ENCODE peak calls at places on chromosomes 5 and 9, in four cellular contexts. X is astrocyte of the cerebellum, E is cardiac muscle cell, A is psoas muscle. M is an unnamed sample.

GRCh38 chr5:13307480-13307879 is 637.0 kb downstream of the DNAH5 start:
- DNase-seq in X (no peak), A (no peak), E (no peak), M (no peak)

GRCh38 chr5:431001-431710 is 11.8 kb upstream of the EXOC3 start:
- DNase-seq in X (no peak), E (peak), A (no peak), M (peak)

GRCh38 chr9:2780326-2780725 is 63.0 kb downstream of the KCNV2 start:
- DNase-seq in A (no peak), E (no peak), X (no peak), M (no peak)

GRCh38 chr9:129081388-129081889 is 528 bp downstream of the DOLPP1 start:
- DNase-seq in E (no peak), X (no peak), A (no peak), M (no peak)

GRCh38 chr5:73485715-73486114 is 12.5 kb upstream of the BTF3 start:
- DNase-seq in E (no peak), X (no peak), A (no peak), M (no peak)

GRCh38 chr5:62901001-62901400 is 322.4 kb downstream of the LRRC70 start:
- DNase-seq in E (no peak), A (no peak), X (no peak), M (no peak)

GRCh38 chr9:97570899-97571298 is 62.3 kb downstream of the TSTD2 start:
- DNase-seq in A (peak), E (no peak), X (no peak), M (no peak)

GRCh38 chr9:37968228-37968672 is 64.3 kb upstream of the SLC25A51 start:
- DNase-seq in A (peak), E (no peak), X (no peak), M (no peak)

GRCh38 chr9:110440161-110440560 is 102.5 kb upstream of the TXNDC8 start:
- DNase-seq in A (no peak), E (no peak), X (peak), M (no peak)

GRCh38 chr5:9198399-9198798 is 347.5 kb downstream of the SEMA5A start:
- DNase-seq in A (no peak), E (peak), X (no peak), M (no peak)

GRCh38 chr5:88671808-88672499 is 211.0 kb downstream of the MEF2C start:
- DNase-seq in E (no peak), X (no peak), A (no peak), M (no peak)

GRCh38 chr9:114626415-114627029 is 15.4 kb downstream of the TMEM268 start:
- DNase-seq in X (no peak), A (no peak), E (no peak), M (no peak)

GRCh38 chr5:96819806-96820205 is 12.1 kb upstream of the ERAP1 start:
- DNase-seq in E (no peak), A (no peak), X (no peak), M (no peak)

GRCh38 chr9:119289740-119290139 is 79.5 kb downstream of the BRINP1 start:
- DNase-seq in A (no peak), E (peak), X (peak), M (no peak)

GRCh38 chr9:131758972-131759647 is 19.2 kb upstream of the RAPGEF1 start:
- DNase-seq in E (no peak), A (no peak), X (no peak), M (no peak)

GRCh38 chr9:127178646-127179632 is 56.5 kb upstream of the ANGPTL2 start:
- DNase-seq in E (no peak), X (no peak), A (no peak), M (no peak)

DNA sequence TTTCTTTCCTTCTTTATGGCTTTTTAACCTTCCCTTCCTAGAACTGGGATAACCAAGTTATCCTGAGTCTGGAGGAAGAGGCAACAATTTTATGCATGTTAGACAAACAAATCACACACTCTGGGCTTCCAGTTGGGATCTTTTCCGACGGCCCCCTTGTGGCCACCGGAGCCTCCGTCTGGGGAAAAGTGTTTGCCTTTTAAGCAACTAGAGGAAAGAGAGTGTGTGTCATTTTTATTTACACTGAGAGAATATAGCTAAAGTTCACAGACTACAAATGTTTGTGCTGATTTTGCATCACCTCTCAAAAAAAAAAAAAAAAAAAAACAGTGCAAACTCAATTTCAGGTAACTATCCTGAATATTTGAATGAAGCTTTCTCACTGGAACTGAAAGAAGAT is 126.2 kb downstream of the SEMA6A start:
- DNase-seq in X (no peak), E (no peak), A (no peak), M (no peak)
- TF ChIP-seq CTCF in X (no peak), E (no peak), A (no peak), M (no peak)

GRCh38 chr5:32400394-32400793 is 44.1 kb downstream of the ZFR start:
- DNase-seq in A (no peak), X (no peak), E (no peak), M (no peak)
- TF ChIP-seq CTCF in A (no peak), X (no peak), E (no peak), M (no peak)

GRCh38 chr9:87137718-87138117 is 190.4 kb upstream of the GAS1 start:
- DNase-seq in A (no peak), X (no peak), E (peak), M (no peak)

GRCh38 chr9:87140142-87140541 is 192.8 kb upstream of the GAS1 start:
- DNase-seq in X (no peak), E (no peak), A (no peak), M (no peak)

GRCh38 chr9:87141124-87141523 is 193.8 kb upstream of the GAS1 start:
- DNase-seq in A (no peak), X (no peak), E (no peak), M (no peak)

GRCh38 chr9:87140605-87141109 is 193.4 kb upstream of the GAS1 start:
- DNase-seq in A (peak), X (no peak), E (no peak), M (no peak)

GRCh38 chr9:87138128-87139040 is 191.1 kb upstream of the GAS1 start:
- DNase-seq in E (no peak), A (no peak), X (no peak), M (no peak)
- TF ChIP-seq CTCF in E (no peak), A (no peak), X (no peak), M (no peak)

GRCh38 chr9:30065888-30066287 is 2318.6 kb upstream of the ACO1 start:
- DNase-seq in A (no peak), E (no peak), X (no peak), M (no peak)
- TF ChIP-seq CTCF in A (no peak), E (no peak), X (no peak), M (no peak)

GRCh38 chr5:168951764-168952163 is 349.2 kb downstream of the SLIT3 start:
- DNase-seq in X (no peak), A (no peak), E (no peak), M (no peak)
- TF ChIP-seq CTCF in X (no peak), A (no peak), E (no peak), M (no peak)

GRCh38 chr5:60586307-60586901 is 113.6 kb downstream of the DEPDC1B start:
- DNase-seq in E (no peak), A (no peak), X (peak), M (no peak)
- TF ChIP-seq CTCF in E (peak), A (no peak), X (peak), M (peak)

DNA sequence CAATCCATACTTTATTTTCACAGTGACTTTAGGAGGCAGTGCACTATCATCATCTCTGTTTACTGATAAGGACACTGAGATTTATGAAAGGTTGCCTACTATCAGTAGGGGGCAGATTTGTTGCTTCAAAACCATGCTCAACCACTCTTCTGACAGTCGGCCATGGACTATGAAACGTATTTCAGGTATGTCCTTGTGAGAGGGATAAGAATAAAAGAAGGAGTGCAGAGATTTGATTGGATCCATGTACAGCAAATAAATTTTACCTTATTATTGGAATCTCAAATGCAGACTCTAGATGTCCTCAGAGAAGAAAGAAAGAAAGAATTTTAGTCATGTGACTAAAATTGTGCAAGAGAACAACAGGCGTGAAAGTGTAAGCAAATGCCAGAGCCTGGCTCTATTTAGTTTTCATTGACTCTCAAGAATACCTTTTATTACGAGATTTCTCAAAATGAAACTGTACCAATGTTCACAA is 296.6 kb upstream of the RASA1 start:
- DNase-seq in A (no peak), X (no peak), E (no peak), M (no peak)
- TF ChIP-seq CTCF in A (peak), X (peak), E (peak), M (peak)

GRCh38 chr9:130732131-130732530 is 38.6 kb downstream of the EXOSC2 start:
- DNase-seq in A (no peak), E (no peak), X (peak), M (no peak)
- TF ChIP-seq CTCF in A (no peak), E (no peak), X (peak), M (no peak)

GRCh38 chr5:141906517-141906916 is 17.2 kb upstream of the DELE1 start:
- DNase-seq in A (no peak), X (no peak), E (no peak), M (no peak)

GRCh38 chr5:141910271-141910673 is 13.4 kb upstream of the DELE1 start:
- DNase-seq in X (no peak), E (no peak), A (no peak), M (no peak)

GRCh38 chr5:141909212-141909611 is 14.5 kb upstream of the DELE1 start:
- DNase-seq in E (no peak), A (no peak), X (no peak), M (no peak)

GRCh38 chr5:141906972-141907371 is 16.7 kb upstream of the DELE1 start:
- DNase-seq in X (no peak), E (no peak), A (no peak), M (no peak)

DNA sequence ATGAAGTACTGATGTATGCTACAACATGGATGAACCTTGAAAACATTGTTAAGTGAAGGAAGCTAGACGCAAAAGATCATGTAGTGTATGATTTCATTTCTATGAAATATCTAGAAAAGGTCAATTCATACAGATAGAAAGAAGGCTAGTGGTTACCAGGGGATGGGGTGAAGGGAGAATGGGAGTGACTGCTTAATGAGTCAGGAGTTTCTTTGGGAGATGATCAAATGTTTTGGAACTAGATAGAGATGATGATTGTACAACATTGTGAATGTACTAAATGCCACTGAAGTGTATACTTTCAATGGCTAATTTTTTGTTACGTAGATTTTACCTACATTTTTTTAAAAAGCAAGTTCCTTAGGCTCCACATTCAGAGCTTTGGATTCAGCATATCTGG is 14.9 kb upstream of the DELE1 start:
- DNase-seq in E (no peak), X (no peak), A (no peak), M (no peak)
- TF ChIP-seq CTCF in E (no peak), X (no peak), A (no peak), M (no peak)

M was measured in CD14-positive monocyte.